ENCODE peak calls at places on chromosome 10, in eight cellular contexts. A is H9, S is HCT116, K is neural progenitor cell, G is neuronal stem cell, N is GM23338, Z is mammary epithelial cell, P is fibroblast of lung. U is an unnamed sample.

GRCh38 chr10:36725581-36726520 is 399.5 kb upstream of the ANKRD30A start:
- DNase-seq in A (peak; percentile 86), S (no peak), K (peak; percentile 80), G (peak; percentile 69), N (peak; percentile 82), Z (peak; percentile 95), P (peak; percentile 69), U (peak; percentile 44)

GRCh38 chr10:5961405-5962100 is 15.8 kb downstream of the IL15RA start:
- DNase-seq in A (peak; percentile 19), S (no peak), K (no peak), G (no peak), N (no peak), Z (no peak), P (no peak), U (no peak)

GRCh38 chr10:6461961-6462360 is 118.1 kb downstream of the PRKCQ start:
- DNase-seq in A (no peak), S (no peak), K (no peak), G (no peak), N (no peak), Z (no peak), P (no peak), U (no peak)

GRCh38 chr10:89263091-89263490 is 11.5 kb upstream of the LIPA start:
- DNase-seq in A (no peak), S (no peak), K (no peak), G (no peak), N (no peak), Z (no peak), P (no peak), U (no peak)

GRCh38 chr10:70779088-70779487 is 6.1 kb downstream of the TBATA start:
- DNase-seq in A (no peak), S (no peak), K (no peak), G (no peak), N (no peak), Z (no peak), P (no peak), U (no peak)

GRCh38 chr10:510415-510881 is 179.0 kb downstream of the DIP2C start:
- DNase-seq in A (no peak), S (no peak), K (no peak), G (no peak), N (no peak), Z (peak; percentile 12), P (peak; percentile 44), U (peak; percentile 93)

GRCh38 chr10:3469639-3470020 is 297.0 kb upstream of the PITRM1 start:
- DNase-seq in A (no peak), S (no peak), K (no peak), G (no peak), N (no peak), Z (peak; percentile 60), P (no peak), U (no peak)

GRCh38 chr10:114663631-114664030 is 5.6 kb upstream of the ABLIM1 start:
- DNase-seq in A (peak; percentile 39), S (no peak), K (peak; percentile 29), G (no peak), N (peak; percentile 29), Z (no peak), P (no peak), U (no peak)

GRCh38 chr10:13784067-13784466 is 197.3 kb downstream of the PRPF18 start:
- DNase-seq in A (peak; percentile 41), S (no peak), K (peak; percentile 48), G (no peak), N (peak; percentile 52), Z (no peak), P (peak; percentile 30), U (peak; percentile 23)

GRCh38 chr10:21719502-21719901 is 185.5 kb downstream of the MLLT10 start:
- DNase-seq in A (no peak), S (no peak), K (no peak), G (no peak), N (no peak), Z (no peak), P (no peak), U (no peak)

GRCh38 chr10:98910048-98910447 is 325.6 kb downstream of the HPSE2 start:
- DNase-seq in A (no peak), S (no peak), K (no peak), G (no peak), N (no peak), Z (no peak), P (peak; percentile 32), U (no peak)

GRCh38 chr10:76251773-76252617 is 820.6 kb downstream of the LRMDA start:
- DNase-seq in A (no peak), S (no peak), K (no peak), G (no peak), N (no peak), Z (no peak), P (peak; percentile 100), U (no peak)

GRCh38 chr10:14186245-14186644 is 144.5 kb downstream of the FRMD4A start:
- DNase-seq in A (no peak), S (no peak), K (peak; percentile 26), G (no peak), N (peak; percentile 58), Z (no peak), P (no peak), U (peak; percentile 17)

GRCh38 chr10:69636626-69637550 is 6.8 kb downstream of the FAM241B start:
- DNase-seq in A (peak; percentile 72), S (peak; percentile 19), K (peak; percentile 53), G (no peak), N (peak; percentile 70), Z (no peak), P (no peak), U (peak; percentile 27)

GRCh38 chr10:62619409-62619730 is 185.2 kb upstream of the ADO start:
- DNase-seq in A (no peak), S (no peak), K (no peak), G (no peak), N (no peak), Z (no peak), P (peak; percentile 14), U (no peak)

GRCh38 chr10:19819419-19820033 is 3.3 kb downstream of the PLXDC2 start:
- DNase-seq in A (no peak), S (no peak), K (peak; percentile 38), G (peak; percentile 31), N (peak; percentile 56), Z (peak; percentile 76), P (peak; percentile 76), U (peak; percentile 42)

GRCh38 chr10:89470628-89471027 is 56.3 kb downstream of the IFIT5 start:
- DNase-seq in A (no peak), S (no peak), K (no peak), G (no peak), N (no peak), Z (no peak), P (no peak), U (no peak)

GRCh38 chr10:12729885-12730284 is 271.6 kb downstream of the CCDC3 start:
- DNase-seq in A (peak; percentile 75), S (no peak), K (peak; percentile 65), G (no peak), N (peak; percentile 86), Z (no peak), P (no peak), U (no peak)

GRCh38 chr10:61028861-61029361 is 84.9 kb upstream of the RHOBTB1 start:
- DNase-seq in A (no peak), S (no peak), K (no peak), G (no peak), N (no peak), Z (peak; percentile 67), P (no peak), U (no peak)

GRCh38 chr10:128065881-128066534 is 60.2 kb downstream of the MKI67 start:
- DNase-seq in A (no peak), S (no peak), K (no peak), G (no peak), N (no peak), Z (no peak), P (no peak), U (no peak)

GRCh38 chr10:128062331-128062730 is 63.9 kb downstream of the MKI67 start:
- DNase-seq in A (no peak), S (no peak), K (peak; percentile 41), G (no peak), N (peak; percentile 58), Z (no peak), P (no peak), U (no peak)

GRCh38 chr10:128064615-128065580 is 61.3 kb downstream of the MKI67 start:
- DNase-seq in A (no peak), S (no peak), K (no peak), G (no peak), N (no peak), Z (peak; percentile 97), P (peak; percentile 65), U (peak; percentile 54)

GRCh38 chr10:128062837-128063563 is 63.2 kb downstream of the MKI67 start:
- DNase-seq in A (no peak), S (no peak), K (no peak), G (no peak), N (no peak), Z (no peak), P (no peak), U (peak; percentile 67)

GRCh38 chr10:128063736-128064614 is 62.2 kb downstream of the MKI67 start:
- DNase-seq in A (no peak), S (no peak), K (no peak), G (no peak), N (peak; percentile 30), Z (peak; percentile 98), P (no peak), U (no peak)
- H2AFZ ChIP-seq in A (no peak overlapping the region), S (no peak overlapping the region), K (no peak overlapping the region), G (no peak overlapping the region), N (no peak overlapping the region), Z (peak overlapping the region; percentile 57), P (no peak overlapping the region), U (no peak overlapping the region)

GRCh38 chr10:121593267-121593666 is 5.0 kb downstream of the FGFR2 start:
- DNase-seq in A (no peak), S (no peak), K (no peak), G (no peak), N (no peak), Z (no peak), P (no peak), U (no peak)

GRCh38 chr10:121594623-121595320 is 3.5 kb downstream of the FGFR2 start:
- DNase-seq in A (no peak), S (no peak), K (no peak), G (no peak), N (no peak), Z (no peak), P (no peak), U (no peak)

GRCh38 chr10:121595321-121595805 is 2.9 kb downstream of the FGFR2 start:
- DNase-seq in A (no peak), S (no peak), K (no peak), G (no peak), N (no peak), Z (peak; percentile 48), P (no peak), U (no peak)

GRCh38 chr10:121593676-121594075 is 4.6 kb downstream of the FGFR2 start:
- DNase-seq in A (peak; percentile 13), S (no peak), K (no peak), G (no peak), N (no peak), Z (no peak), P (no peak), U (no peak)

GRCh38 chr10:121594076-121594475 is 4.2 kb downstream of the FGFR2 start:
- DNase-seq in A (no peak), S (no peak), K (no peak), G (no peak), N (no peak), Z (no peak), P (no peak), U (no peak)
- H3K4me1 ChIP-seq in A (peaks cover 15% of the 10 kb centered on the region), S (peaks cover 15% of the 10 kb centered on the region), K (peaks cover 53% of the 10 kb centered on the region), G (peaks cover 22% of the 10 kb centered on the region), N (peaks cover 65% of the 10 kb centered on the region), Z (peaks cover 22% of the 10 kb centered on the region), P (no peaks in the 10 kb centered on the region), U (peaks cover 8% of the 10 kb centered on the region)

GRCh38 chr10:35005868-35006267 is 84.3 kb downstream of the CUL2 start:
- DNase-seq in A (no peak), S (no peak), K (no peak), G (no peak), N (no peak), Z (peak; percentile 100), P (peak; percentile 91), U (no peak)
- H3K27ac ChIP-seq in A (no peak overlapping the region), S (no peak overlapping the region), K (no peak overlapping the region), G (no peak overlapping the region), N (no peak overlapping the region), Z (peak overlapping the region; percentile 80), P (peak overlapping the region; percentile 64), U (no peak overlapping the region)

GRCh38 chr10:26946103-26946907 is 85.5 kb upstream of the ABI1 start:
- DNase-seq in A (peak; percentile 75), S (no peak), K (no peak), G (no peak), N (peak; percentile 59), Z (peak; percentile 70), P (no peak), U (no peak)
- H2AFZ ChIP-seq in A (no peak overlapping the region), S (no peak overlapping the region), K (no peak overlapping the region), G (no peak overlapping the region), N (peak overlapping the region; percentile 47), Z (peak overlapping the region; percentile 71), P (no peak overlapping the region), U (no peak overlapping the region)

U was measured in MM.1S.